ENCODE peak calls at places on chromosomes 6 and 20, in seven cellular contexts. Q is psoas muscle, V is tibial artery, F is coronary artery, I is heart left ventricle, W is transverse colon, B is A549. H is an unnamed sample.

GRCh38 chr6:89297695-89298351 is 17.3 kb downstream of the GABRR2 start:
- DNase-seq in Q (peak; percentile 73), F (no peak), V (peak; percentile 44), W (peak; percentile 52), B (peak; percentile 76), I (peak; percentile 79), H (peak; percentile 92)

GRCh38 chr20:33084722-33085121 is 5.3 kb downstream of the BPIFB4 start:
- DNase-seq in V (no peak), B (no peak), W (no peak), I (no peak), Q (no peak), F (no peak), H (no peak)

GRCh38 chr6:1515280-1515679 is 94.4 kb upstream of the FOXC1 start:
- DNase-seq in F (no peak), B (no peak), V (no peak), W (no peak), Q (no peak), I (no peak), H (no peak)

GRCh38 chr20:14865169-14865568 is 527.8 kb upstream of the FLRT3 start:
- DNase-seq in I (no peak), B (no peak), Q (no peak), V (no peak), F (no peak), W (no peak), H (peak; percentile 43)

GRCh38 chr6:30267423-30267822 is 54.2 kb upstream of the TRIM26 start:
- DNase-seq in I (no peak), F (no peak), Q (no peak), V (no peak), W (no peak), B (no peak), H (no peak)

GRCh38 chr20:51579137-51579536 is 36.6 kb upstream of the NFATC2 start:
- DNase-seq in F (no peak), W (no peak), Q (no peak), B (no peak), I (no peak), V (no peak), H (no peak)

GRCh38 chr6:16754274-16754673 is 7.0 kb downstream of the ATXN1 start:
- DNase-seq in W (no peak), Q (no peak), V (no peak), I (no peak), B (no peak), F (no peak), H (no peak)

GRCh38 chr20:48828734-48829460 is 1.1 kb upstream of the PREX1 start:
- DNase-seq in Q (no peak), V (no peak), B (no peak), F (peak; percentile 28), W (no peak), I (no peak), H (no peak)

GRCh38 chr20:25399038-25399430 is 8.4 kb upstream of the ABHD12 start:
- DNase-seq in I (no peak), B (peak; percentile 81), F (no peak), V (peak; percentile 38), W (peak; percentile 19), Q (no peak), H (peak; percentile 65)

GRCh38 chr6:75642314-75642713 is 40.6 kb downstream of the SENP6 start:
- DNase-seq in F (no peak), Q (no peak), W (no peak), I (no peak), B (no peak), V (no peak), H (no peak)

GRCh38 chr6:141202641-141203040 is 930.1 kb upstream of the GJE1 start:
- DNase-seq in I (no peak), F (no peak), W (no peak), Q (no peak), B (no peak), V (no peak), H (no peak)

GRCh38 chr20:18847226-18847625 is 33.6 kb downstream of the SCP2D1 start:
- DNase-seq in F (no peak), Q (no peak), W (no peak), B (no peak), V (no peak), I (no peak), H (no peak)

GRCh38 chr20:32941155-32941885 is 62.9 kb downstream of the SUN5 start:
- DNase-seq in Q (no peak), B (no peak), V (no peak), I (no peak), W (no peak), F (no peak), H (no peak)

GRCh38 chr6:22590423-22590822 is 21.1 kb downstream of the HDGFL1 start:
- DNase-seq in Q (no peak), V (no peak), B (no peak), W (no peak), F (no peak), I (no peak), H (no peak)

GRCh38 chr20:35316086-35316485 is 23.9 kb upstream of the FAM83C start:
- DNase-seq in V (no peak), B (no peak), F (no peak), I (no peak), Q (no peak), W (no peak), H (no peak)

DNA sequence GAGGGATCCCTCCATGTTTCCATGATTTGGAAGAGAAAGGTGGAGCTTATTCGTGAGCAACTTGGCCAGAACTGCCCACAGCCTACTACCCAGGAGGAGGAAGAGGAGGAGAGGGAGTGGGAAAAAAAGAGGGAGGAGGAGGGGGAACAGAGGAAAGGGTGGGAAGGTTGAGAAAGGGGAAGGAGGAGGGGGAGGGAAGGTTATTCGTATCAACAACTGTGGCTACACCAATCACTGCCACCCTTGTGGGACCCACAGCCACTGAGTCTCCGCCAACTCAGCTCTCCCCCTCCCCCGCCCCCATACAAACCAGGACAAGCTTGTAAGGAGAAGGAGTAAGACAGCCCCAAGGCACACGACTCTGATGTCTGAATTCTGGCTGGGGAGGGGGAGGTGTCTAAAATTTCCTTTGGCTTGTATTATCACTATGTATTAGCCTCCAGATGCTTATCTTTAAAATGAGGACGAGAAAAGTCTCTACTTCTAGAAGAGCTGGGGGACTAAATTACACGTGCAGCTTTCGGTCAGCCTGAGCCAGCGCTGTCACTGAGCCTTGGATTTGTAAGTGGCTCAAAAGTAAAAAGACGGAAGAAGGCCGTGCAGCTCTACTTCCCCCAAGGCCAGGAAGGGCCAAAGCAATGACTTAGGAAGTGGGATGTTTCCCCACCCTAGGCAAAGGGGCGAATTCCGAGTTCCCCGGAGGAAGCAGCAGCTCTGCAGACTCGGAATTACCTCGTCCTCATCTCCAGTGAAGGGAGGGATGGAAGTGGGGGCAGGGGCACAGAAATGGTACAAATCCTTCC is 1.0 kb downstream of the FKBP1A start:
- DNase-seq in V (no peak), B (no peak), Q (no peak), F (no peak), W (no peak), I (peak; percentile 67), H (no peak)
- TF ChIP-seq CTCF in V (no peak), B (no peak), Q (no peak), F (no peak), W (no peak), I (no peak), H (no peak)

DNA sequence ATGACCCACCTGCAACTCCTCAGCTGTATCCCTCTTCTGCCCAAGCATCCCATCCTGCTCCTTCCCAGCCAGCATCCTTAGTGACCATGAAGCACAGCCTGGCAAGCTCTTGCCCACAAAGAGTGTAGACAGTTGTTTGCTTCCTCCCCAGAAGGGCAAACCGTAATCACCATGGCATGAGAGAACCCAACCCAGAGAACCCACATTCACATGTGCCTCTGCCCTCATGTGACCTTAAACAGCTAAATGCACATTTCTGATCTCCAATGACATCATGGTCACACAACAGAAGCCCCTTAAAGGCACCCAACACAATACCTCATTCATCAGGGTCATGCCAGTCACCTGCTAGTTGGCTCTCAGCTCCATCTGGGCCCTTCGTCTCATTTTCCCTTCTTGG is 162.8 kb upstream of the CDYL start:
- DNase-seq in B (no peak), F (no peak), W (no peak), Q (no peak), I (no peak), V (no peak), H (no peak)
- H3K27ac ChIP-seq in B (no peak overlapping the region), F (no peak overlapping the region), W (no peak overlapping the region), Q (no peak overlapping the region), I (no peak overlapping the region), V (peak overlapping the region; percentile 51), H (no peak overlapping the region)

GRCh38 chr20:4289875-4290274 is 274.5 kb upstream of the RNF24 start:
- DNase-seq in V (no peak), W (no peak), B (peak; percentile 49), F (no peak), I (no peak), Q (no peak), H (no peak)
- TF ChIP-seq CTCF in V (no peak), W (no peak), B (peak; percentile 50), F (no peak), I (no peak), Q (no peak), H (no peak)

GRCh38 chr20:5095931-5096330 is 23.8 kb downstream of the PCNA start:
- DNase-seq in W (no peak), V (no peak), F (peak; percentile 35), B (no peak), Q (no peak), I (no peak), H (no peak)
- H3K27ac ChIP-seq in W (no peak overlapping the region), V (no peak overlapping the region), F (no peak overlapping the region), B (peak overlapping the region; percentile 1), Q (no peak overlapping the region), I (no peak overlapping the region), H (peak overlapping the region; percentile 14)

GRCh38 chr20:62182469-62183425 is at the start of gene MTG2:
- DNase-seq in F (peak; percentile 94), I (peak; percentile 97), Q (peak; percentile 95), V (peak; percentile 91), B (peak; percentile 96), W (peak; percentile 96), H (peak; percentile 100)
- TF ChIP-seq CTCF in F (no peak), I (peak; percentile 7), Q (no peak), V (no peak), B (no peak), W (peak; percentile 8), H (no peak)

GRCh38 chr6:143060354-143060805 is 309 bp upstream of the AIG1 start:
- DNase-seq in B (peak; percentile 87), F (peak; percentile 92), W (peak; percentile 89), I (peak; percentile 86), V (peak; percentile 87), Q (peak; percentile 88), H (peak; percentile 75)
- H3K27ac ChIP-seq in B (peak overlapping the region; percentile 96), F (peak overlapping the region; percentile 93), W (peak overlapping the region; percentile 91), I (peak overlapping the region; percentile 82), V (peak overlapping the region; percentile 98), Q (peak overlapping the region; percentile 94), H (peak overlapping the region; percentile 97)

DNA sequence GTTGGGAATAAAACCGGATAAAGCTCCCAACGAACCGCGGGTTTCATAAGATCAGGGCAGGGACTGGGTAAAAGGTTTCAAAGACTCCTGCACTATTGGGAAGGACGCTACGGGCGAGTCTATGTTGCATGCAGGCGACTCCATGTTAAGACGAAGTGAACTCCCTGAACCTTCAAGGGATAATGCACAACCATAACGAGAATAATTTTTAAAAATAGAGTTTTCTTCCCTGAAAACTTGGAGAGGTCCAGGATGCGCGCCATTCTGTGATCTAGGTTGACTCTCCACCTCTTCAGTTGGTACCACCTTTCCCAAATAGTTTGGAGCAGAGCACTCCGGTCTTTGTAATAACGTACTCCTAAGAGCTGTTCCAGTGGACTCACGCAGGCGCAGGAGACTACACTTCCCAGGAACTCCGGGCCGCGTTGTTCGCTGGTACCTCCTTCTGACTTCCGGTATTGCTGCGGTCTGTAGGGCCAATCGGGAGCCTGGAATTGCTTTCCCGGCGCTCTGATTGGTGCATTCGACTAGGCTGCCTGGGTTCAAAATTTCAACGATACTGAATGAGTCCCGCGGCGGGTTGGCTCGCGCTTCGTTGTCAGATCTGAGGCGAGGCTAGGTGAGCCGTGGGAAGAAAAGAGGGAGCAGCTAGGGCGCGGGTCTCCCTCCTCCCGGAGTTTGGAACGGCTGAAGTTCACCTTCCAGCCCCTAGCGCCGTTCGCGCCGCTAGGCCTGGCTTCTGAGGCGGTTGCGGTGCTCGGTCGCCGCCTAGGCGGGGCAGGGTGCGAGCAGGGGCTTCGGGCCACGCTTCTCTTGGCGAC is at the start of gene TPX2:
- DNase-seq in Q (peak; percentile 94), W (peak; percentile 95), F (peak; percentile 97), V (peak; percentile 96), B (peak; percentile 97), I (peak; percentile 97), H (peak; percentile 100)
- TF ChIP-seq CTCF in Q (no peak), W (peak; percentile 15), F (no peak), V (peak; percentile 39), B (no peak), I (peak; percentile 32), H (no peak)